ENCODE peak calls at places on chromosomes 11 and 22, in four cellular contexts. B is MM.1S, T is osteoblast, P is heart right ventricle. M is an unnamed sample. For H3K9me3, the result is how much of the 10 kb centered on the place peaks cover.

GRCh38 chr11:124313849-124314248 is at the start of gene OR8D1:
- DNase-seq in B (no peak), T (no peak), P (no peak), M (no peak)

GRCh38 chr22:45911601-45912271 is 65.2 kb downstream of the WNT7B start:
- DNase-seq in B (no peak), T (no peak), P (peak), M (peak)

GRCh38 chr22:41688365-41689211 is at the start of gene SNU13:
- DNase-seq in B (peak), T (peak), P (peak), M (peak)

GRCh38 chr11:104630352-104630751 is 267.9 kb downstream of the CASP12 start:
- DNase-seq in B (no peak), T (no peak), P (no peak), M (no peak)

GRCh38 chr11:133821776-133822175 is 23.5 kb downstream of the SPATA19 start:
- DNase-seq in B (peak), T (no peak), P (peak), M (no peak)

GRCh38 chr11:1834132-1834610 is 619 bp upstream of the SYT8 start:
- DNase-seq in B (no peak), T (peak), P (no peak), M (peak)

GRCh38 chr11:2889399-2890273 is 4.1 kb upstream of the CDKN1C start:
- DNase-seq in B (no peak), T (no peak), P (no peak), M (peak)

GRCh38 chr11:61955031-61955415 is 4.9 kb downstream of the BEST1 start:
- DNase-seq in B (no peak), T (peak), P (peak), M (peak)

GRCh38 chr22:42090596-42091445 is at the start of gene NDUFA6:
- DNase-seq in B (peak), T (peak), P (peak), M (peak)

GRCh38 chr11:22244986-22245592 is 52.2 kb downstream of the ANO5 start:
- DNase-seq in B (peak), T (no peak), P (peak), M (no peak)

GRCh38 chr11:8288166-8288772 is 24.6 kb upstream of the LMO1 start:
- DNase-seq in B (no peak), T (peak), P (no peak), M (no peak)

GRCh38 chr11:103013426-103013825 is 57.9 kb upstream of the MMP13 start:
- DNase-seq in B (no peak), T (peak), P (no peak), M (no peak)

GRCh38 chr11:64534391-64534801 is 56.6 kb upstream of the SLC22A12 start:
- DNase-seq in B (no peak), T (no peak), P (no peak), M (peak)

GRCh38 chr22:42786606-42787356 is 66.1 kb upstream of the A4GALT start:
- DNase-seq in B (no peak), T (no peak), P (no peak), M (peak)

GRCh38 chr11:19428206-19429001 is 187.7 kb upstream of the E2F8 start:
- DNase-seq in B (no peak), T (no peak), P (no peak), M (no peak)

GRCh38 chr11:67999201-67999629 is 4.7 kb downstream of the UNC93B1 start:
- DNase-seq in B (no peak), T (peak), P (no peak), M (peak)

GRCh38 chr11:11620251-11620965 is 1.4 kb downstream of the GALNT18 start:
- DNase-seq in B (no peak), T (peak), P (peak), M (peak)

GRCh38 chr22:45008853-45009751 is 703 bp downstream of the PHF21B start:
- DNase-seq in B (no peak), T (peak), P (no peak), M (peak)

GRCh38 chr11:112620621-112621394 is 340.4 kb upstream of the NCAM1 start:
- DNase-seq in B (no peak), T (peak), P (no peak), M (no peak)

GRCh38 chr22:31344369-31345330 is 1.5 kb downstream of the PATZ1 start:
- DNase-seq in B (no peak), T (peak), P (peak), M (peak)

GRCh38 chr11:71432761-71433647 is 15.2 kb downstream of the DHCR7 start:
- DNase-seq in B (no peak), T (peak), P (no peak), M (no peak)

GRCh38 chr11:88284306-88285057 is 53.1 kb downstream of the CTSC start:
- DNase-seq in B (no peak), T (no peak), P (peak), M (no peak)

GRCh38 chr22:17047656-17048055 is 37.1 kb upstream of the IL17RA start:
- DNase-seq in B (no peak), T (no peak), P (no peak), M (no peak)

GRCh38 chr11:121890377-121890776 is 225.6 kb downstream of the BLID start:
- DNase-seq in B (no peak), T (peak), P (no peak), M (no peak)

GRCh38 chr22:33921576-33922181 is 1.4 kb upstream of the LARGE1 start:
- DNase-seq in B (peak), T (peak), P (peak), M (peak)

GRCh38 chr22:19260194-19260593 is 31.3 kb downstream of the CLTCL1 start:
- DNase-seq in B (no peak), T (no peak), P (no peak), M (no peak)

GRCh38 chr11:131079036-131079435 is 162.8 kb upstream of the SNX19 start:
- DNase-seq in B (no peak), T (no peak), P (no peak), M (no peak)

GRCh38 chr11:75717608-75718403 is at the start of gene MOGAT2:
- DNase-seq in B (no peak), T (no peak), P (no peak), M (no peak)

GRCh38 chr11:133906746-133907145 is 50.0 kb downstream of the IGSF9B start:
- DNase-seq in B (no peak), T (no peak), P (no peak), M (no peak)

DNA sequence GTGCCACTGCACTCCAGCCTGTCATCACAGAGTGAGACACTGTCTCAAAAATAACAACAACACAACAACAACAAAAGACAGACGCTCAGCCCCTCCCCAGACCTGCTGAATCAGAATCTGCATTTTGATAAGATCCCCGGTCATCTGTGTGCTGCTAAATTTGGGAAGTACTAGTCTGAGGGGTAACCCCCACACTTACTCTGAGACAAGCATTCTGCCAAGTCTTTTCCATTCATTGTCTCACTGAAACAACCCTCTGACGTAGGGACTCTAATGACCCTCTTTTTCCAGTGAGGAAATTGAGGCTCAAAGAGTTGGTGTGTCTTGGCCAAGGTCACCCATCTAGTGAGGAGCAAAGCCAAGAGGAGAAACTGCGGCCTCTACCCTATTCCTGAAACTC is 7.6 kb downstream of the NEFH start:
- DNase-seq in B (no peak), T (no peak), P (no peak), M (no peak)
- H3K9me3 ChIP-seq in B (under half), T (under half), P (under half), M (under half)

DNA sequence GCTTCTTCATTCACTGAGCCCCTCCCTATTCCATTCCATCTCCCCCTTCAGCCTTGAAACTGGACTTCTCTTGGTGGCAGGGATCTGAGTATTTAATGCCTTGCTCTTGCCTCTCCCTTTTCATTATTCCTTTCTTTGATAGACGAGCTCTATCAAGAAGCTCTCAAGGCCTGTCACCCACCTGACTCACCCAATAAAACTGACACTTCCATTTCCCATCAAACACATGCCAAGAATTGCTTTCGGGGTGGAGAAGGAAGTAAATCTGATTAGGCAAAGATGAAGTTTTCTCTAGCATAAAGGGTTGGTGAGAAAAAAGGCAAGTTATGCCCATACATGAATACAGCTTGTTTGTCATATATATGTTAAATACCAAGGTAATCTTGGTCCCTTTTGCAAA is 34.9 kb upstream of the MYEOV start:
- DNase-seq in B (no peak), T (no peak), P (no peak), M (no peak)
- H3K4me3 ChIP-seq in B (no peak), T (no peak), P (no peak), M (no peak)

GRCh38 chr11:73907191-73907590 is 30.4 kb downstream of the PAAF1 start:
- DNase-seq in B (no peak), T (peak), P (peak), M (no peak)
- TF ChIP-seq CTCF in B (no peak), T (peak), P (no peak), M (no peak)

GRCh38 chr22:47199261-47199948 is 437.0 kb downstream of the TBC1D22A start:
- DNase-seq in B (no peak), T (peak), P (no peak), M (peak)

GRCh38 chr22:47196881-47197701 is 434.6 kb downstream of the TBC1D22A start:
- DNase-seq in B (no peak), T (peak), P (no peak), M (peak)

GRCh38 chr22:47198801-47199251 is 436.4 kb downstream of the TBC1D22A start:
- DNase-seq in B (no peak), T (peak), P (no peak), M (peak)

GRCh38 chr22:47196493-47196849 is 434.0 kb downstream of the TBC1D22A start:
- DNase-seq in B (no peak), T (no peak), P (no peak), M (no peak)

DNA sequence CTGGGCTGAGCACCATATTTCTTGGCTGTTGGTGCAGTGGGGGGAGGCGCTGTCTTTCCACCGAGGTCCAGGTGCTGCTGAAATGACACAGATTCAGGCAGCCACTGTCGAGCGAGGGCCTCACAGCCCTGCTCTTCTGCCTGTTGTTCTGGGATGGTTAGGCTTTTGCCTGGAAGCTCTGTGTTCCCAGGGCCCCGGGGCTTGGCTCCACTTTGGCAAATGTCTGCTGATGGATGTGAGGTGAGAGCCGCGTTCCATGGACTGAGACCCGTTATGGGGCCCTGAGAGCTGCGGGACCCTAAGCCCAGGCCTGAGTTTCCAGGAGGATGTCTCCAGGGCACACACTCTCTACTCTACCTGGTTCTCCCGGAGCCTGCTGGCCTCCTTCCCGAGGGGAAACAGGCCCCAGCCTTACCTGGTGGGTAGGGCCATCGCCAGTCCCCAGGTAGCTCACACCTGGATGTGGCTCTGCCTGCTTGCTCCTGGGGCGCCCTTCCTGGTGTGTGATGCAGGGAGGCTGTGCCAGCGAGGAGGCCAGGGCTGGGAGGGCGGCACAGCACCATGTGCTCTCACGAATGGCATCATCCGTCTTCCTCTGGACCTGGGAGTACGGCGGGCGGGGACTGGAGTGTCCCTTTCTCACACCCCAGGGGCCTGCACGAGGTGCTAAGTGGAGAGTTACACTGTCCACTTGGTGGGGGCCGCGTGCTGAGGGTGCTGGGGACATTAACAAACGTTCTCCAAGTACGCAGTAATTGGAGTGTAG is 435.5 kb downstream of the TBC1D22A start:
- DNase-seq in B (no peak), T (peak), P (no peak), M (peak)
- H3K9me3 ChIP-seq in B (under half), T (under half), P (under half), M (under half)

DNA sequence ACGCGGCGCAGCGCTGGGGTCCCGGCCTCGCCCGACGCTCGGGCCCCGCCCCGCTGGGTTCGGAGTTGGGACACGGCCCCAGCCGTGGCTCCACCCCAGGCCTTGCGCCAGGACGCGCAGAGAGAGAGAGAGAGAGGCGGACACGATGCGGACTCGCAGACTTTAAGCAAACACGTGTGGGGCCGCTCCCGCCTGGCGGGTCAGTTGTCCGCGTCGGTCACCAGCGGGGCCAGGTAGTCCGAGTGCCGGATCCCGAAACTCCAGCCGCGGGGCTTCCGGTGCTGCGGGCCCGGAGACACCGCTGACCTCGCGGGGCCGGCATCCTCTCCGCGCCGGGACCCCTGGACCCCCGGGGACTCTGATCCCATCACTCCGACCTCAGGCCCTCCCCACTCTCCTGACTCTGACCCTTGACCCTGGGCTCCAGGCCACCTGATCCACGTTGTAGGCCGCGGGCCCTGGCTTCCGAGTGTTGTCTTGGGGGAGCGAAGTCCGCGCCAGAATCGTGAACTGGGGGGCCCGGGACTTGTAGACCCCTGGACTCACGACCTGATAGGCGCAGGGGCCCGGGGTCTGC is 556 bp upstream of the TYMP start:
- DNase-seq in B (peak), T (peak), P (peak), M (no peak)
- H3K4me3 ChIP-seq in B (peak), T (peak), P (peak), M (peak)

GRCh38 chr22:29224121-29224858 is 18.6 kb downstream of the EMID1 start:
- DNase-seq in B (no peak), T (peak), P (no peak), M (peak)

GRCh38 chr22:29224859-29225410 is 19.2 kb downstream of the EMID1 start:
- DNase-seq in B (no peak), T (peak), P (no peak), M (peak)

GRCh38 chr22:29225422-29226090 is 19.9 kb downstream of the EMID1 start:
- DNase-seq in B (no peak), T (peak), P (peak), M (peak)

GRCh38 chr22:29230916-29231875 is 25.5 kb downstream of the EMID1 start:
- DNase-seq in B (no peak), T (peak), P (no peak), M (peak)

DNA sequence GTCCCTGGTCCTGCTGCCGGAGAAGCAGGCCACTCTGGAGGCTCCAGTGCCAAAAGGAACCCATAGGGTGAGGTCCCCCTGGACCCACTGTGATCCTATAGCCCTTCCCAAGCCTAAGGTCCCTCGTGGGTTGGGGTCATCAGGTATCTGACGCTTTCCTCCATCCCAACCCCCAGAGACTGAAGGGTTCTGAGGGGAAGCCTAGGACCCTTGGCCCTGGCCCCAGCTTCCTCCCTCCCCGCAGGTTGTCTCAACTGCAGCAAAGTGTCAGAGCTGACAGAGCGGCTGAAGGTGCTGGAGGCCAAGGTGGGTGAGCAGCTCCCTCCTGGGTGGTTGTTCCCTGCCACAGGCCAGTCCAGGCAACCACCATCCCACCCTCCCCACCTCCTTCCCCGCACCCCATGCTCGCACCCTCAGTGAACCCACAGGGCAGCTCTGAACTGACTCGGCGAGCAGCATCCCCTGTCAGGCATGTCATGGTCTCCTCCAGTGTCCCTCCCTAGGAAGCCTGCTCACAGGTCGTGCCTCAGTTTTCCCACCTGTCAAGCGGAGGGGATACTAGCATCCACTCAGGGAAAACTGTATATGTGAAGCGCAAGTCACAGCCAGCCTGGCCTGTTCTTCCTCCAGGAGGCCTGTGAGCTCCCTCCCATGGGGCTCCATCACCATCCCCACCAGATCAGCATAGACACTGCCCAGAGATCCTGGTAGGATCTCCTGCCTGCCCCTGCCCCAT is 20.7 kb downstream of the EMID1 start:
- DNase-seq in B (no peak), T (peak), P (no peak), M (peak)
- TF ChIP-seq CTCF in B (no peak), T (no peak), P (no peak), M (no peak)

GRCh38 chr11:44742470-44742869 is 15.7 kb downstream of the TSPAN18 start:
- DNase-seq in B (no peak), T (no peak), P (no peak), M (no peak)
- H3K9me3 ChIP-seq in B (under half), T (under half), P (under half), M (under half)

GRCh38 chr11:59145534-59145933 is 2.9 kb downstream of the FAM111A start:
- DNase-seq in B (no peak), T (peak), P (no peak), M (no peak)
- H3K4me3 ChIP-seq in B (peak), T (peak), P (no peak), M (no peak)